ENCODE peak calls at places on chromosomes 4 and X, in five cellular contexts. R is SK-N-SH, M is K562, E is GM12878, L is HepG2. I is an unnamed sample.

GRCh38 chrX:12309040-12309732 is 170.9 kb downstream of the FRMPD4 start:
- DNase-seq in L (no peak), E (no peak), R (no peak), M (no peak), I (no peak)

GRCh38 chrX:70476166-70476933 is 31.7 kb downstream of the DLG3 start:
- DNase-seq in M (no peak), R (no peak), E (no peak), L (no peak), I (no peak)

GRCh38 chr4:40251366-40251765 is 54.5 kb downstream of the RHOH start:
- DNase-seq in E (no peak), M (no peak), R (no peak), L (no peak), I (peak)

GRCh38 chrX:63718010-63718694 is 66.9 kb downstream of the ARHGEF9 start:
- DNase-seq in M (no peak), E (no peak), L (no peak), R (no peak), I (no peak)

GRCh38 chrX:87517571-87518141 is at the start of gene KLHL4:
- DNase-seq in L (no peak), M (peak), E (no peak), R (no peak), I (no peak)

GRCh38 chr4:105894570-105895323 is 524 bp upstream of the NPNT start:
- DNase-seq in R (no peak), L (no peak), M (no peak), E (no peak), I (peak)

GRCh38 chrX:139932077-139932900 is 564 bp downstream of the ATP11C start:
- DNase-seq in M (peak), L (no peak), R (peak), E (no peak), I (no peak)

GRCh38 chr4:39048291-39048690 is 13.7 kb upstream of the KLHL5 start:
- DNase-seq in E (no peak), M (no peak), L (no peak), R (no peak), I (no peak)

GRCh38 chrX:139831689-139832456 is 101.0 kb downstream of the ATP11C start:
- DNase-seq in L (no peak), M (no peak), E (no peak), R (no peak), I (no peak)

GRCh38 chr4:183834252-183834651 is 70.9 kb upstream of the STOX2 start:
- DNase-seq in L (no peak), R (no peak), E (no peak), M (no peak), I (no peak)

GRCh38 chr4:177393236-177393635 is 49.0 kb downstream of the AGA start:
- DNase-seq in E (no peak), R (no peak), L (no peak), M (no peak), I (no peak)

GRCh38 chr4:57219389-57219890 is 109.3 kb upstream of the IGFBP7 start:
- DNase-seq in E (no peak), R (no peak), L (no peak), M (no peak), I (no peak)

GRCh38 chrX:39654952-39655351 is 442.8 kb downstream of the BCOR start:
- DNase-seq in R (no peak), E (no peak), M (no peak), L (no peak), I (no peak)

GRCh38 chrX:12564221-12564620 is 227.0 kb upstream of the PRPS2 start:
- DNase-seq in L (no peak), R (no peak), E (no peak), M (no peak), I (no peak)

GRCh38 chrX:72045552-72046277 is 86.0 kb downstream of the RTL5 start:
- DNase-seq in E (no peak), L (no peak), M (no peak), R (peak), I (no peak)

GRCh38 chr4:120007171-120007894 is 59.3 kb downstream of the MAD2L1 start:
- DNase-seq in L (no peak), M (no peak), R (no peak), E (no peak), I (no peak)

GRCh38 chrX:9788908-9789307 is 2.7 kb downstream of the SHROOM2 start:
- DNase-seq in E (no peak), M (no peak), R (no peak), L (peak), I (no peak)

GRCh38 chr4:1164956-1165545 is 7.3 kb downstream of the SPON2 start:
- DNase-seq in R (no peak), E (no peak), L (no peak), M (no peak), I (no peak)

GRCh38 chr4:6562931-6563901 is 11.8 kb upstream of the MAN2B2 start:
- DNase-seq in M (no peak), R (peak), L (no peak), E (no peak), I (no peak)

GRCh38 chrX:136752796-136753195 is 27.9 kb downstream of the ARHGEF6 start:
- DNase-seq in E (no peak), R (no peak), M (no peak), L (no peak), I (no peak)

GRCh38 chrX:18983711-18984380 is at the start of gene PHKA2:
- DNase-seq in R (peak), E (no peak), L (peak), M (peak), I (no peak)

GRCh38 chr4:156195914-156196313 is 242.2 kb upstream of the CTSO start:
- DNase-seq in R (no peak), L (no peak), M (no peak), E (peak), I (no peak)

GRCh38 chr4:114136067-114136466 is 156.6 kb upstream of the ARSJ start:
- DNase-seq in R (no peak), M (no peak), E (no peak), L (no peak), I (no peak)

GRCh38 chrX:37803057-37803456 is 23.2 kb downstream of the CYBB start:
- DNase-seq in L (no peak), R (no peak), E (no peak), M (no peak), I (no peak)

GRCh38 chrX:69137371-69137881 is 27.8 kb downstream of the PJA1 start:
- DNase-seq in L (no peak), M (no peak), E (no peak), R (no peak), I (no peak)

GRCh38 chrX:150361777-150362351 is 1.3 kb upstream of the MAMLD1 start:
- DNase-seq in R (peak), E (no peak), M (no peak), L (no peak), I (no peak)

GRCh38 chr4:35151816-35152572 is 1092.3 kb downstream of the ARAP2 start:
- DNase-seq in M (peak), L (peak), R (peak), E (no peak), I (peak)

GRCh38 chrX:66634272-66634671 is 4.6 kb downstream of the EDA2R start:
- DNase-seq in E (no peak), R (no peak), L (no peak), M (no peak), I (no peak)

GRCh38 chrX:150984164-150984824 is 1.2 kb downstream of the HMGB3 start:
- DNase-seq in R (peak), L (no peak), M (peak), E (no peak), I (no peak)

GRCh38 chr4:37812713-37813112 is 13.8 kb upstream of the PGM2 start:
- DNase-seq in R (no peak), M (no peak), L (no peak), E (no peak), I (no peak)

GRCh38 chr4:105765690-105766407 is 57.3 kb downstream of the GSTCD start:
- DNase-seq in L (peak), R (no peak), M (peak), E (no peak), I (peak)

GRCh38 chr4:103786014-103786413 is 66.2 kb upstream of the TACR3 start:
- DNase-seq in E (peak), M (peak), R (peak), L (peak), I (peak)

GRCh38 chr4:16722386-16722785 is 176.1 kb downstream of the LDB2 start:
- DNase-seq in R (no peak), E (no peak), M (no peak), L (no peak), I (no peak)

GRCh38 chr4:8817813-8818062 is 53.9 kb downstream of the HMX1 start:
- DNase-seq in E (no peak), L (no peak), M (no peak), R (peak), I (no peak)

GRCh38 chr4:30727409-30727808 is 7.2 kb downstream of the PCDH7 start:
- DNase-seq in L (no peak), E (no peak), M (no peak), R (no peak), I (no peak)
- TF ChIP-seq ZBTB33 in L (no peak), E (no peak), M (no peak), R (no peak), I (no peak)

DNA sequence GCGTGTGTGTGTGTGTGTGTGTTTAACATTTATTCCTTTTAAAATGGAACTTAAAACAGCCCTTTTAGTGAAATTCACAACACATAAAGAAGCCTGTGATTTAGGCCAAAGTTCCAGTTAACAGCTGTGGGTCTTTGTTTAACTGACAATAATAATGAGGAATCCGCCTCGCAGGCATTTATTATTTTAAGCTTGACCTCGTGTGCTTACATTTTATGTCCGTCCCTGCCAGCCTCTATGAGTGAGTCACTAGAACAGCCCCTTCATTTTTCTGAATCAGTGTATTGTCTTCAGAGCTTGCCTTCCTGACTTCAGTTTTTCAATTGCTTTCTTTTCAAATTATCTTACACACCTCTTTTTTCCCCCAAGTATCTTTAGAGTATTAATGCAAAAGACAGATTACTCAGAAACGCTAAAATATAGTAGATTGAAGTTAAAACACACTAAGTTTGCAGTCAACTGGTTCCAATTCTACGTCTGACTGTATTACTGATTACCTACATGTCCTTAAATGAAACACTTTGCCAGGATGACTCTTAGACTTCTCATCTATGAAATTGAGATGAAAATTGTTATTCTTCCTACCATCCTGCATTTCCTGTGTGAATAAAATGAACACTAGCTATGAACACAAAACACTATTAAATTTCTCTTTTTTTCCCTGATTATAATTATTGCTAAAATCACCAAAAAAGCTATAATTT is 319.6 kb upstream of the HS3ST1 start:
- DNase-seq in L (no peak), E (no peak), M (no peak), R (no peak), I (peak)
- TF ChIP-seq REST in L (no peak), E (no peak), M (no peak), R (no peak), I (no peak)

GRCh38 chrX:33336783-33337182 is 125.4 kb upstream of the DMD start:
- DNase-seq in L (peak), E (no peak), R (no peak), M (no peak), I (no peak)
- TF ChIP-seq CTCF in L (peak), E (peak), R (peak), M (no peak), I (no peak)

GRCh38 chr4:94127707-94128328 is 79.8 kb upstream of the SMARCAD1 start:
- DNase-seq in M (peak), R (peak), E (no peak), L (peak), I (peak)
- TF ChIP-seq ZBTB33 in M (no peak), R (no peak), E (no peak), L (no peak), I (no peak)

GRCh38 chr4:67101612-67102011 is 443.7 kb downstream of the CENPC start:
- DNase-seq in E (no peak), L (no peak), M (no peak), R (no peak), I (no peak)
- TF ChIP-seq REST in E (no peak), L (no peak), M (no peak), R (no peak), I (no peak)

DNA sequence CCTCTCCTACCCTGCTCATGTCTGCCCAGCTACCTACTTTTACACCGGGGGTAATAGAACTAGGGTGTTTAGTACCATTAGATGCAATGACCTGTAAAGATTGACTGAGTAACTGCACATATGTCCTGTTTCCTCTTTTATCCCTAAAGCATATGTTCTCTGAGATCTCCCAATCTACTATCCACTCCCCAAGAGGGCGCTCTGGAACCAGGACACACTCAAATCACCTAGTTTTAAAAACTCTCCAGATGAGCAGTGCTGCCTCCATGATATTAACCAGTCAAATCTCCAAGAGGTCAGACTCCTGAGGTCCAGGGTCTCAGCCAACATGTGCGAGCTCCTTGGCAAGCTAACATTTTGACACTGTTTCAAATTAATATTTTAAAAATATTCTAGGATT is 87.0 kb upstream of the TSPAN5 start:
- DNase-seq in R (peak), M (peak), L (peak), E (no peak), I (no peak)
- TF ChIP-seq CTCF in R (peak), M (peak), L (peak), E (peak), I (peak)

GRCh38 chr4:98493305-98493704 is 165.1 kb downstream of the TSPAN5 start:
- DNase-seq in L (no peak), R (no peak), E (no peak), M (no peak), I (no peak)
- TF ChIP-seq ZBTB33 in L (no peak), R (no peak), E (no peak), M (no peak), I (no peak)

GRCh38 chr4:94590493-94590892 is 138.8 kb downstream of the PDLIM5 start:
- DNase-seq in E (no peak), L (no peak), M (no peak), R (no peak), I (no peak)

GRCh38 chr4:94595013-94595412 is 143.3 kb downstream of the PDLIM5 start:
- DNase-seq in L (no peak), E (no peak), R (no peak), M (peak), I (no peak)

GRCh38 chr4:94591289-94591688 is 139.5 kb downstream of the PDLIM5 start:
- DNase-seq in L (no peak), R (no peak), M (no peak), E (no peak), I (no peak)

GRCh38 chr4:94598758-94599157 is 147.0 kb downstream of the PDLIM5 start:
- DNase-seq in L (no peak), M (no peak), R (no peak), E (no peak), I (no peak)

DNA sequence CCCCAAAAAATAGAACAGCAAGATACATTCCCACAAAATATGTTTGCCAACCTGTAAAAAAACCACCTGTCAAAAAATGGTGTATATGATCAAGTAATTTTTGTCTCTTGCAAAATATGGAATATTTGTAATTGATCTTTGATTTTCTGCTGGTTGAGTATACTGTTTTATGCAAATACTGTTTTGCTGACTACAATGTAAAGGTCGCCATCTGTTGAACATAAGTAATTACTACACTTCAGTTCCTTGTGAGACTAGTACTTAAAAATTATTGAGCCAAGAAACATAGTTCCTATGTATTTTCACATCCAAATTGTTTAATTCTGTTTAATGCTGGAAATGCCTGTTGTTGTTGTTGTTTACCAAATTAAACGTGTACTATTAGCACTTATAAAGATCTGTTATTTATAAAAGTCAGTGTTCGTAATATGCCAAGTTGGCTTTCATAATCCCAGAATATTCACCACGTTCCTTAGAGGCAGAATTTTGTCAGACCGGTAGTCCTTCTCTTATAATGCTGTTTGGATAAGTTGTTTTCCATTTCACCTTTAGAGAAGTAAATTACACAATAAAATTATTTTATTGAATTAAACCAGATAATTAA is 144.2 kb downstream of the PDLIM5 start:
- DNase-seq in L (peak), R (peak), E (peak), M (peak), I (peak)
- TF ChIP-seq REST in L (no peak), R (no peak), E (no peak), M (no peak), I (no peak)

GRCh38 chr4:60868232-60868960 is 331.7 kb upstream of the ADGRL3 start:
- DNase-seq in L (no peak), R (no peak), M (no peak), E (no peak), I (no peak)

GRCh38 chr4:60863442-60863841 is 336.7 kb upstream of the ADGRL3 start:
- DNase-seq in M (no peak), L (no peak), E (no peak), R (no peak), I (no peak)

GRCh38 chr4:60865238-60865637 is 334.9 kb upstream of the ADGRL3 start:
- DNase-seq in E (no peak), R (peak), L (no peak), M (no peak), I (no peak)
- TF ChIP-seq CTCF in E (no peak), R (peak), L (no peak), M (no peak), I (no peak)

GRCh38 chr4:165794834-165795233 is 78.2 kb upstream of the TLL1 start:
- DNase-seq in E (no peak), L (no peak), M (no peak), R (no peak), I (no peak)
- TF ChIP-seq ZBTB33 in E (no peak), L (no peak), M (no peak), R (no peak), I (no peak)